ENCODE peak calls at places on chromosomes 11 and 22, in nine cellular contexts. R is GM23248, G is sigmoid colon, U is heart right ventricle, E is uterus, P is esophagus squamous epithelium, A is PC-9, V is MM.1S, W is right atrium auricular region. K is an unnamed sample.

GRCh38 chr11:11864803-11865202 is 23.0 kb downstream of the USP47 start:
- DNase-seq in R (no peak), G (no peak), U (no peak), E (no peak), P (no peak), A (no peak), V (no peak), W (no peak), K (no peak)

GRCh38 chr22:27344546-27344945 is 457.0 kb downstream of the MN1 start:
- DNase-seq in R (no peak), G (no peak), U (no peak), E (no peak), P (no peak), A (no peak), V (no peak), W (no peak), K (no peak)

GRCh38 chr22:35631597-35631996 is 14.5 kb upstream of the MB start:
- DNase-seq in R (peak; percentile 48), G (peak; percentile 65), U (no peak), E (no peak), P (no peak), A (peak; percentile 37), V (peak; percentile 52), W (no peak), K (no peak)

GRCh38 chr11:98561877-98562395 is 458.8 kb upstream of the CNTN5 start:
- DNase-seq in R (no peak), G (no peak), U (no peak), E (no peak), P (no peak), A (no peak), V (no peak), W (no peak), K (no peak)

GRCh38 chr22:24937114-24937513 is 9.4 kb downstream of the LHFPL7 start:
- DNase-seq in R (peak; percentile 35), G (no peak), U (no peak), E (no peak), P (no peak), A (no peak), V (no peak), W (no peak), K (no peak)

GRCh38 chr11:35715649-35716048 is 53.1 kb downstream of the TRIM44 start:
- DNase-seq in R (no peak), G (no peak), U (no peak), E (no peak), P (no peak), A (no peak), V (no peak), W (no peak), K (no peak)

GRCh38 chr11:83222499-83222898 is 29.0 kb downstream of the ANKRD42 start:
- DNase-seq in R (peak; percentile 23), G (no peak), U (no peak), E (no peak), P (no peak), A (no peak), V (no peak), W (no peak), K (no peak)

GRCh38 chr11:68773521-68774187 is 22.3 kb upstream of the TESMIN start:
- DNase-seq in R (no peak), G (no peak), U (no peak), E (no peak), P (no peak), A (no peak), V (no peak), W (no peak), K (no peak)

GRCh38 chr11:60857378-60858232 is 1.9 kb upstream of the PTGDR2 start:
- DNase-seq in R (peak; percentile 40), G (no peak), U (no peak), E (no peak), P (no peak), A (no peak), V (no peak), W (no peak), K (no peak)

GRCh38 chr11:29005401-29005980 is 897.3 kb downstream of the METTL15 start:
- DNase-seq in R (no peak), G (no peak), U (no peak), E (no peak), P (no peak), A (no peak), V (peak; percentile 64), W (no peak), K (no peak)

GRCh38 chr22:26952654-26953379 is 295.4 kb downstream of the MIAT start:
- DNase-seq in R (no peak), G (no peak), U (no peak), E (no peak), P (no peak), A (no peak), V (no peak), W (no peak), K (no peak)

GRCh38 chr11:77178150-77178549 is 50.1 kb downstream of the MYO7A start:
- DNase-seq in R (no peak), G (no peak), U (no peak), E (no peak), P (no peak), A (no peak), V (no peak), W (no peak), K (no peak)

GRCh38 chr11:128417607-128418324 is 169.6 kb downstream of the ETS1 start:
- DNase-seq in R (peak; percentile 93), G (no peak), U (no peak), E (no peak), P (no peak), A (no peak), V (no peak), W (no peak), K (no peak)

GRCh38 chr11:29816359-29816758 is 200.5 kb downstream of the KCNA4 start:
- DNase-seq in R (no peak), G (no peak), U (no peak), E (no peak), P (no peak), A (no peak), V (no peak), W (no peak), K (no peak)

GRCh38 chr11:7081441-7081840 is 7.4 kb upstream of the RBMXL2 start:
- DNase-seq in R (no peak), G (no peak), U (no peak), E (no peak), P (no peak), A (no peak), V (no peak), W (no peak), K (no peak)

GRCh38 chr22:38950527-38951111 is 6.8 kb upstream of the APOBEC3A start:
- DNase-seq in R (no peak), G (peak; percentile 44), U (no peak), E (no peak), P (no peak), A (no peak), V (no peak), W (no peak), K (no peak)

GRCh38 chr11:109512680-109513079 is 90.7 kb downstream of the C11orf87 start:
- DNase-seq in R (no peak), G (no peak), U (no peak), E (no peak), P (no peak), A (no peak), V (peak; percentile 23), W (no peak), K (no peak)

GRCh38 chr11:120182357-120182756 is 28.5 kb upstream of the OAF start:
- DNase-seq in R (no peak), G (peak; percentile 28), U (no peak), E (no peak), P (no peak), A (no peak), V (no peak), W (peak; percentile 53), K (no peak)

GRCh38 chr22:46791201-46791731 is 28.8 kb downstream of the TBC1D22A start:
- DNase-seq in R (peak; percentile 80), G (peak; percentile 84), U (no peak), E (peak; percentile 74), P (no peak), A (no peak), V (peak; percentile 69), W (peak; percentile 83), K (peak; percentile 88)

GRCh38 chr11:394034-394857 is at the start of gene PKP3:
- DNase-seq in R (peak; percentile 81), G (no peak), U (peak; percentile 41), E (no peak), P (no peak), A (peak; percentile 91), V (no peak), W (no peak), K (no peak)

GRCh38 chr22:21937041-21937820 is 15.4 kb downstream of the PPM1F start:
- DNase-seq in R (peak; percentile 67), G (no peak), U (no peak), E (no peak), P (no peak), A (peak; percentile 21), V (no peak), W (peak; percentile 75), K (no peak)
- H3K4me3 ChIP-seq in R (peak overlapping the region; percentile 80), G (peak overlapping the region; percentile 61), U (peak overlapping the region; percentile 65), E (peak overlapping the region; percentile 48), P (no peak overlapping the region), A (no peak overlapping the region), V (no peak overlapping the region), W (peak overlapping the region; percentile 44), K (no peak overlapping the region)

DNA sequence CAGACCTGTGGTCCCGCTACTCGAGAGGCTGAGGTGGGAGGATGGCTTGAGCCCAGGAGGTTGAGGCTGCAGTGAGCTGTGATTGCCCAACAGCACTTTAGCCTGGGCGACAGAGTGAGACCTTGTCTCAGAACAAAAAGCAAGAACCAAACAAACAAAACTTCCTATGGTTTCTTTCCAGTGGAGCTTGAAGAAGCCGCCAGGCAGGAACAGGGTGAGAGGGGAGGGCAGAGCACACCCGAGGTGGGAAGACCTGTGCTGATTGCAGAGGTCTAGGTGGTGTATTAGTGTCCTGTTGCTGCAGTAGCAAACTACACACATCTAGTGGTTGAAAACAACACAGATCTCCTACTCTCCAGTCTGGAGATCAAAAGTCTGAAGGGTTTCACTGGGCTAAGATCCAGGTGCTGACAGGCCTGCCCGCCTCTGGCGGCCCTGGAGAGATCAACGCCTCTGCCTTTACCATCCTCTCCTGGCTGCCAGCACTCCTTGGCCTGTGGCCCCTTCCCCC is 10.5 kb downstream of the ARHGEF17 start:
- DNase-seq in R (no peak), G (peak; percentile 71), U (no peak), E (no peak), P (no peak), A (no peak), V (no peak), W (no peak), K (no peak)
- H3K4me1 ChIP-seq in R (peaks cover 56% of the 10 kb centered on the region), G (peaks cover 3% of the 10 kb centered on the region), U (peaks cover 100% of the 10 kb centered on the region), E (peaks cover 66% of the 10 kb centered on the region), P (peaks cover 100% of the 10 kb centered on the region), A (peaks cover 11% of the 10 kb centered on the region), V (peaks cover 4% of the 10 kb centered on the region), W (no peaks in the 10 kb centered on the region), K (no peaks in the 10 kb centered on the region)

GRCh38 chr11:47778878-47779483 is 11.8 kb upstream of the FNBP4 start:
- DNase-seq in R (no peak), G (no peak), U (no peak), E (no peak), P (no peak), A (no peak), V (no peak), W (no peak), K (no peak)
- H3K36me3 ChIP-seq in R (peaks cover 39% of the 10 kb centered on the region), G (peaks cover 53% of the 10 kb centered on the region), U (peaks cover 84% of the 10 kb centered on the region), E (no peaks in the 10 kb centered on the region), P (peaks cover 36% of the 10 kb centered on the region), A (peaks cover 34% of the 10 kb centered on the region), V (peaks cover 10% of the 10 kb centered on the region), W (peaks cover 14% of the 10 kb centered on the region), K (peaks cover 68% of the 10 kb centered on the region)

DNA sequence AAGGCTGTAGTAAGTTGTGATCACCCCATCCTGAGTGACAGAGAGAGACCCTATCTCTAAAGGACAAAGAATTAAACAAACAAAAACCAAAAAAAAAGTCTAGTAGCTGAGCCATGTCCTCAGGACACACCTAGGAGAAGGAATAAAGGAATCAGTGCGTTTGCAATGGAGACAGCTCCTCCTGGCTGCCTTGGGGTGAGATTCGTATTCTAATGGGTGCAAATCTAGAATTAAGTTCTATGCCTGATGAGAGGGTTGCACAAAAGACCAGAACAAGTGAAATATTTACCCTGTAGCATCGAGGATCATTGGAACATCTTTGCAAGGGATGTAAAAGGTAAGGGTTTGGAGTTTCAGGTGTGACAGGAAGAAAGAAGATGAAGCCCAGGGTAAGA is 70.3 kb upstream of the BMAL1 start:
- DNase-seq in R (no peak), G (no peak), U (no peak), E (no peak), P (no peak), A (no peak), V (no peak), W (no peak), K (no peak)
- H3K4me3 ChIP-seq in R (no peak overlapping the region), G (no peak overlapping the region), U (peak overlapping the region; percentile 39), E (no peak overlapping the region), P (peak overlapping the region; percentile 14), A (peak overlapping the region; percentile 54), V (no peak overlapping the region), W (no peak overlapping the region), K (peak overlapping the region; percentile 59)

K was measured in effector memory CD4-positive, alpha-beta T cell.